ENCODE peak calls at places on chromosomes 1 and 21, in eight cellular contexts. P, V, G, R, J, T, D and K are unnamed samples.

GRCh38 chr1:4140241-4140640 is 240.2 kb upstream of the C1orf174 start:
- DNase-seq in R (no peak), T (no peak), G (no peak), V (no peak), J (no peak), D (no peak), P (no peak), K (no peak)

GRCh38 chr1:32871364-32872188 is 864 bp upstream of the FNDC5 start:
- DNase-seq in G (no peak), P (no peak), J (no peak), T (peak; percentile 65), R (no peak), D (peak; percentile 43), V (no peak), K (no peak)

GRCh38 chr1:11158291-11158690 is 30.9 kb upstream of the ANGPTL7 start:
- DNase-seq in V (no peak), T (no peak), P (no peak), R (no peak), D (no peak), J (peak; percentile 59), G (no peak), K (no peak)

GRCh38 chr1:206809504-206810084 is 37.3 kb upstream of the IL10 start:
- DNase-seq in V (peak; percentile 32), J (peak; percentile 46), G (no peak), T (no peak), R (no peak), P (no peak), D (peak; percentile 37), K (peak; percentile 34)

GRCh38 chr1:209045326-209046057 is 538.0 kb upstream of the CAMK1G start:
- DNase-seq in G (no peak), T (no peak), D (no peak), R (no peak), V (no peak), P (no peak), J (peak; percentile 16), K (no peak)

GRCh38 chr1:187517508-187517907 is 688.8 kb downstream of the PLA2G4A start:
- DNase-seq in V (no peak), J (peak; percentile 83), G (no peak), T (no peak), R (no peak), D (no peak), P (peak; percentile 84), K (no peak)

GRCh38 chr21:35297665-35298064 is 248.6 kb upstream of the RUNX1 start:
- DNase-seq in D (no peak), G (no peak), T (no peak), P (no peak), V (no peak), J (no peak), R (no peak), K (no peak)

GRCh38 chr1:53359225-53359933 is 31.5 kb upstream of the LRP8 start:
- DNase-seq in J (no peak), V (no peak), R (peak; percentile 29), T (no peak), D (no peak), P (no peak), G (no peak), K (no peak)

GRCh38 chr1:117832453-117832852 is 97.0 kb downstream of the GDAP2 start:
- DNase-seq in T (no peak), J (no peak), G (no peak), V (no peak), D (no peak), P (no peak), R (no peak), K (no peak)

GRCh38 chr1:2783435-2784397 is 17.8 kb downstream of the TTC34 start:
- DNase-seq in T (peak; percentile 27), P (no peak), R (peak; percentile 36), D (no peak), V (no peak), J (no peak), G (no peak), K (no peak)

GRCh38 chr1:188670837-188671236 is 1806.8 kb downstream of the BRINP3 start:
- DNase-seq in G (no peak), V (no peak), P (no peak), D (no peak), R (no peak), T (no peak), J (no peak), K (no peak)

GRCh38 chr1:17632541-17633193 is 93.2 kb downstream of the ARHGEF10L start:
- DNase-seq in J (no peak), P (no peak), R (no peak), G (no peak), V (peak; percentile 66), D (no peak), T (no peak), K (no peak)

GRCh38 chr1:48019714-48020315 is 22.6 kb upstream of the TRABD2B start:
- DNase-seq in J (no peak), D (no peak), P (no peak), V (no peak), T (no peak), G (no peak), R (no peak), K (no peak)

GRCh38 chr1:224503161-224504118 is 68.8 kb upstream of the WDR26 start:
- DNase-seq in P (peak; percentile 60), R (peak; percentile 64), V (peak; percentile 88), T (peak; percentile 87), D (peak; percentile 87), G (no peak), J (peak; percentile 97), K (peak; percentile 99)

GRCh38 chr1:2480236-2480985 is 4.3 kb downstream of the PLCH2 start:
- DNase-seq in P (no peak), T (no peak), G (no peak), R (no peak), V (no peak), D (no peak), J (peak; percentile 11), K (no peak)

GRCh38 chr1:43481481-43481880 is 27.8 kb upstream of the HYI start:
- DNase-seq in D (no peak), R (no peak), P (no peak), V (no peak), G (no peak), T (no peak), J (no peak), K (no peak)

GRCh38 chr1:226686440-226687436 is 52.3 kb downstream of the ITPKB start:
- DNase-seq in J (peak; percentile 28), R (no peak), T (no peak), V (no peak), G (no peak), D (no peak), P (no peak), K (no peak)

GRCh38 chr21:26593800-26594199 is 20.7 kb upstream of the CYYR1 start:
- DNase-seq in P (no peak), D (no peak), T (no peak), V (no peak), J (no peak), G (no peak), R (no peak), K (no peak)

GRCh38 chr1:95002167-95002566 is 70.6 kb downstream of the ALG14 start:
- DNase-seq in T (no peak), V (no peak), J (no peak), D (no peak), P (no peak), R (no peak), G (no peak), K (no peak)

GRCh38 chr1:88169939-88170338 is 514.1 kb upstream of the PKN2 start:
- DNase-seq in T (no peak), D (no peak), R (no peak), P (no peak), G (no peak), J (no peak), V (no peak), K (no peak)

GRCh38 chr1:212414328-212415106 is at the start of gene PACC1:
- DNase-seq in G (peak; percentile 79), T (peak; percentile 98), D (peak; percentile 98), R (peak; percentile 92), P (peak; percentile 72), J (peak; percentile 95), V (peak; percentile 98), K (peak; percentile 99)

GRCh38 chr1:234270581-234271242 is 102.5 kb upstream of the COA6 start:
- DNase-seq in R (no peak), V (no peak), J (no peak), T (no peak), P (no peak), G (no peak), D (no peak), K (no peak)

GRCh38 chr1:158196461-158196860 is 15.8 kb downstream of the CD1D start:
- DNase-seq in G (no peak), R (no peak), V (no peak), T (no peak), P (no peak), J (no peak), D (no peak), K (no peak)

GRCh38 chr1:147504801-147505303 is 36.4 kb upstream of the BCL9 start:
- DNase-seq in J (peak; percentile 85), R (no peak), P (peak; percentile 48), V (peak; percentile 17), D (peak; percentile 95), G (no peak), T (peak; percentile 80), K (no peak)